ENCODE peak calls at places on chromosomes 7 and 10, in four cellular contexts. One of them, this sample, is unnamed.

GRCh38 chr7:3688842-3689241 is 387.8 kb downstream of the SDK1 start:
- DNase-seq in HCT116: no peak
- DNase-seq in MM.1S: no peak
- DNase-seq in GM23248: no peak
- DNase-seq in this sample: no peak

GRCh38 chr10:88979153-88979562 is 11.4 kb upstream of the FAS start:
- DNase-seq in HCT116: no peak
- DNase-seq in MM.1S: no peak
- DNase-seq in GM23248: peak; percentile 95
- DNase-seq in this sample: no peak

GRCh38 chr10:440127-440526 is 249.3 kb downstream of the DIP2C start:
- DNase-seq in HCT116: no peak
- DNase-seq in MM.1S: no peak
- DNase-seq in GM23248: no peak
- DNase-seq in this sample: no peak

GRCh38 chr7:130865408-130866236 is 131.6 kb upstream of the KLF14 start:
- DNase-seq in HCT116: no peak
- DNase-seq in MM.1S: peak; percentile 42
- DNase-seq in GM23248: peak; percentile 61
- DNase-seq in this sample: peak; percentile 55

GRCh38 chr7:100546868-100547800 is 8.1 kb downstream of the AGFG2 start:
- DNase-seq in HCT116: no peak
- DNase-seq in MM.1S: no peak
- DNase-seq in GM23248: no peak
- DNase-seq in this sample: no peak

GRCh38 chr10:44978570-44979280 is at the start of gene DEPP1:
- DNase-seq in HCT116: peak; percentile 90
- DNase-seq in MM.1S: peak; percentile 87
- DNase-seq in GM23248: peak; percentile 88
- DNase-seq in this sample: peak; percentile 98

GRCh38 chr10:62788861-62789467 is 15.6 kb upstream of the ADO start:
- DNase-seq in HCT116: no peak
- DNase-seq in MM.1S: no peak
- DNase-seq in GM23248: peak; percentile 26
- DNase-seq in this sample: no peak

GRCh38 chr10:119125942-119126341 is 22.0 kb downstream of the DENND10 start:
- DNase-seq in HCT116: no peak
- DNase-seq in MM.1S: no peak
- DNase-seq in GM23248: no peak
- DNase-seq in this sample: no peak

GRCh38 chr7:148911626-148912025 is 27.5 kb upstream of the EZH2 start:
- DNase-seq in HCT116: peak; percentile 15
- DNase-seq in MM.1S: no peak
- DNase-seq in GM23248: no peak
- DNase-seq in this sample: no peak

DNA sequence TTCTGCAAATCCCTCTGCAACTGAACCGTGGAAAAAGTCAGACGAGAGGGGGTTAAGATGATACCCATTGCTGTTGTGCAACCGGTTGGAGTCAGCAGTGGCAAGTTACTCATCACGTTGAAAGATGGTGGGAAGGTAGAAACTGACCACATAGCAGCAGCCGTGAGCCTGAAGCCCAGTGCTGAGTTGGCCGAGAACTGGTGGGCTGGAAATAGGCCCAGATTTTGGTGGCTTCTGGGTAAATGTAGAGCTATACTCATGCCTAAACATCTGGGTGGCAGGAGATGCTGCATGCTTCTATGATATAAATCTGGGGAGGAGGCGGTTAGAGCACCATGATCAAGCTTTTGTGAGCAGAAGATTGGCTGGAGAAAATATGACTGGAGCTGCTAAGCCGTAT is 78.6 kb downstream of the ARL5B start:
- DNase-seq in HCT116: no peak
- DNase-seq in MM.1S: no peak
- DNase-seq in GM23248: peak; percentile 97
- DNase-seq in this sample: peak; percentile 87
- TF ChIP-seq EZH2phosphoT487 in HCT116: no peak
- TF ChIP-seq EZH2phosphoT487 in MM.1S: no peak
- TF ChIP-seq EZH2phosphoT487 in GM23248: no peak
- TF ChIP-seq EZH2phosphoT487 in this sample: no peak

DNA sequence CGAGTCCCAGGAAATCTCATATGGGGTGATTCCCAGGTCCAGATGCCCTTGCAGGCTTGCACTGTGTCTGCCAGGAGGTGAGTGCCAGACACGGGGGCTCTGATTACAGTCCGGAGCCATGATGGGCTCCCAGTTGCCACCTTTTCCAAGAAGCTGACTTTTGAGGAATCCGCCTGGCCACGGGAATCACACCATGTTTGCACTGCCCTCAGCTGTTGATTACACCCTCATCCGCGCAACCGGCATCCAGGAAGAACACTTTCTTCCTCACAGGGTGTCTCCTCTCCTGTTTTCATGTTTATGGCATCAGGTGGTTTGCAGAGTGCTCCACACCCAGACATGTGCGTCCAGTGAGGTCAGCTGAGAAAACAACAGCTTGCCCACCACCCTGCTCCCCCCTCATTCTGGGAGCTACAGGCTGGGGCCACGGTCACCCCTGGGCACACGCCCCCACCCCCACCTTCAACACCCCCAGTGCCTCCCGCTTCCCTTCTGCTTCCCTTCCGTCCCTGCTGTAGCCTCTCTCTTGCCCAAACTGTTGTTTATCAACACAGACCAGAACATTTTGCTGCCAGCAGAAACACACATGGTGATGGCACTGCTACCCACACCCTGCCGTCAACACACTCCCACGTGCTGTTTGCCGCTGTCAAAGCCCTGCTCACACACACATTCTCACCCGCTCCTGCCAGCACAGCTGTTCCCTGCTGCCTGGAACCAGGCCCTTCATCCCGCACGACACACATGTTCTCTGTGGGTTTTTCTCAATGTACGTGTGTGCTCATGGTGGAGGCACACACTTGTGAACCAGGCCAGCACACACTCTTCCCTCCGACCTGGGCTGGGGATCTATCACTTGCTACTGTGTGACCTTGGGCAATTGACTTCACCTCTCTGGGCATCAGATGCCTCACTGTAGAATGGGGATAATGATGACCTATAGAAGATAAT is 35.8 kb downstream of the DDIT4 start:
- DNase-seq in HCT116: no peak
- DNase-seq in MM.1S: peak; percentile 3
- DNase-seq in GM23248: peak; percentile 71
- DNase-seq in this sample: no peak
- H3K9ac ChIP-seq in HCT116: peak overlapping the region; percentile 22
- H3K9ac ChIP-seq in MM.1S: no peak overlapping the region
- H3K9ac ChIP-seq in GM23248: peak overlapping the region; percentile 12
- H3K9ac ChIP-seq in this sample: no peak overlapping the region

GRCh38 chr10:15562116-15562515 is 157.6 kb downstream of the ITGA8 start:
- DNase-seq in HCT116: no peak
- DNase-seq in MM.1S: no peak
- DNase-seq in GM23248: no peak
- DNase-seq in this sample: no peak
- TF ChIP-seq EZH2phosphoT487 in HCT116: no peak
- TF ChIP-seq EZH2phosphoT487 in MM.1S: no peak
- TF ChIP-seq EZH2phosphoT487 in GM23248: no peak
- TF ChIP-seq EZH2phosphoT487 in this sample: no peak

DNA sequence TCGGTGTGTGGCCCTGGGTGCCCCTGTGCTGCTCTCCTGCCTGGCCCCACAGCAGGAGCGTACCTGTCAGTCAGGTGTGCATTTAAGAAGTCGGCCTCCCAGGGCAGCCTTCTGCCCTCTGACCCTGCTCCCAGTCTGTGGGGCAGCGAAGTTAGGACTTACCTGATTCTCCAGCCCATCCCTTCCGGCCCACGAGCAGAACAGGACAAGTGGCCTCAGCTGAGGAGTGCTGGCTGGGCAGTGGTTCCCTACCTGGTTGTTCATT is 24.7 kb downstream of the CTBP2 start:
- DNase-seq in HCT116: no peak
- DNase-seq in MM.1S: no peak
- DNase-seq in GM23248: no peak
- DNase-seq in this sample: no peak
- H3K9ac ChIP-seq in HCT116: no peak overlapping the region
- H3K9ac ChIP-seq in MM.1S: no peak overlapping the region
- H3K9ac ChIP-seq in GM23248: no peak overlapping the region
- H3K9ac ChIP-seq in this sample: no peak overlapping the region

GRCh38 chr7:31875424-31875823 is 188.4 kb downstream of the PPP1R17 start:
- DNase-seq in HCT116: no peak
- DNase-seq in MM.1S: no peak
- DNase-seq in GM23248: peak; percentile 52
- DNase-seq in this sample: peak; percentile 26
- TF ChIP-seq EZH2phosphoT487 in HCT116: no peak
- TF ChIP-seq EZH2phosphoT487 in MM.1S: no peak
- TF ChIP-seq EZH2phosphoT487 in GM23248: no peak
- TF ChIP-seq EZH2phosphoT487 in this sample: no peak

GRCh38 chr7:44309271-44310091 is 15.9 kb downstream of the CAMK2B start:
- DNase-seq in HCT116: no peak
- DNase-seq in MM.1S: peak; percentile 53
- DNase-seq in GM23248: peak; percentile 88
- DNase-seq in this sample: peak; percentile 11
- H3K9ac ChIP-seq in HCT116: no peak overlapping the region
- H3K9ac ChIP-seq in MM.1S: peak overlapping the region; percentile 50
- H3K9ac ChIP-seq in GM23248: peak overlapping the region; percentile 78
- H3K9ac ChIP-seq in this sample: no peak overlapping the region

GRCh38 chr7:46215987-46216567 is 295.0 kb upstream of the IGFBP3 start:
- DNase-seq in HCT116: no peak
- DNase-seq in MM.1S: no peak
- DNase-seq in GM23248: no peak
- DNase-seq in this sample: no peak
- TF ChIP-seq EZH2phosphoT487 in HCT116: no peak
- TF ChIP-seq EZH2phosphoT487 in MM.1S: no peak
- TF ChIP-seq EZH2phosphoT487 in GM23248: no peak
- TF ChIP-seq EZH2phosphoT487 in this sample: no peak

GRCh38 chr10:21924511-21924910 is 79.0 kb downstream of the DNAJC1 start:
- DNase-seq in HCT116: no peak
- DNase-seq in MM.1S: no peak
- DNase-seq in GM23248: no peak
- DNase-seq in this sample: no peak

GRCh38 chr10:21919906-21920305 is 83.6 kb downstream of the DNAJC1 start:
- DNase-seq in HCT116: no peak
- DNase-seq in MM.1S: no peak
- DNase-seq in GM23248: no peak
- DNase-seq in this sample: no peak

GRCh38 chr10:21920633-21921032 is 82.9 kb downstream of the DNAJC1 start:
- DNase-seq in HCT116: no peak
- DNase-seq in MM.1S: no peak
- DNase-seq in GM23248: no peak
- DNase-seq in this sample: peak; percentile 9

DNA sequence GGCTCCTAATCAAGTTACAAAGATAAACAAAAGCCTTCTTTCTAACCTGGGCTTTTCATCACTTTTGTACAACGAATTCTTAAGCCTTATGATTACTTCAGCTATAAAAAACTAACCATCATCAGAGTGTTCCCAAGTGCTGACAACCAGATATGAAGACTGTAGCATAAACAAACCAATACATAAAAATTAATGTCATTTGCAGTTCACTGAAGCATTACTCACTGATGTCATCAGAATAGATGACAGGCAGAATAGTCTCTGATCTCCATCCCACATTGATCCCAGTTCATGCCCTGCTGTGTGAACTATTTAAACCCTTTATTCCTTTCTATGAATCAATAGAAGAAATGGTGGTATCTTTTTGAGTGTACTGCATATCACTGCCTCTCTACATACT is 84.4 kb downstream of the DNAJC1 start:
- DNase-seq in HCT116: no peak
- DNase-seq in MM.1S: no peak
- DNase-seq in GM23248: no peak
- DNase-seq in this sample: no peak
- H3K9ac ChIP-seq in HCT116: no peak overlapping the region
- H3K9ac ChIP-seq in MM.1S: no peak overlapping the region
- H3K9ac ChIP-seq in GM23248: no peak overlapping the region
- H3K9ac ChIP-seq in this sample: no peak overlapping the region

GRCh38 chr7:1174881-1175596 is 15.0 kb upstream of the ZFAND2A start:
- DNase-seq in HCT116: no peak
- DNase-seq in MM.1S: no peak
- DNase-seq in GM23248: no peak
- DNase-seq in this sample: no peak

GRCh38 chr7:1172666-1173523 is 12.9 kb upstream of the ZFAND2A start:
- DNase-seq in HCT116: no peak
- DNase-seq in MM.1S: no peak
- DNase-seq in GM23248: no peak
- DNase-seq in this sample: no peak

GRCh38 chr7:1175597-1175966 is 15.6 kb upstream of the ZFAND2A start:
- DNase-seq in HCT116: no peak
- DNase-seq in MM.1S: no peak
- DNase-seq in GM23248: no peak
- DNase-seq in this sample: no peak

GRCh38 chr7:1175967-1176851 is 16.2 kb upstream of the ZFAND2A start:
- DNase-seq in HCT116: peak; percentile 56
- DNase-seq in MM.1S: peak; percentile 64
- DNase-seq in GM23248: peak; percentile 81
- DNase-seq in this sample: peak; percentile 88

DNA sequence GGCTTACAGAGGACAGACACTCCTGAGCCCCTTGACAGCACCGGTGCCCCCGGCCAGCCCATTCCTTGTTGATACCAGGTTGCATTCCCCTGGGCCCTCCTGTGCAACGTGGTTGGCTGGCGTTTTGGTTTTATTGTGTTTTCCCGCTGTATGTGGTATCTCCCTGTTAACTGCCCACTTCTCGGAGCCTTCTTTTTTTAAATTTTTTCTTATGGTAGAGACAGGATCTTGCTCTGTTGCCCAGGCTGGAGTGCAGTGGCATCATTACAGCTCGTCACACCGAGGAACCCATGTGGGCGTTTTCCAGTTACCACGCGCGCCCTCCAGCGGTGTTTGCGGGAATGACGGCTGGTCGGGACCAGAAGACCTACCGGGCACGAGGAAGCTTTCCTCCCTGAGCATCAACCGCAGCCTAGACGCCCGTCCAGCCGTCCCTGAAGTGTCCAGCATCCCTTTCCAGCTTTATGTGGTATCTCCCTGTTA is 16.9 kb upstream of the ZFAND2A start:
- DNase-seq in HCT116: peak; percentile 72
- DNase-seq in MM.1S: peak; percentile 76
- DNase-seq in GM23248: peak; percentile 71
- DNase-seq in this sample: peak; percentile 86
- TF ChIP-seq EZH2phosphoT487 in HCT116: no peak
- TF ChIP-seq EZH2phosphoT487 in MM.1S: no peak
- TF ChIP-seq EZH2phosphoT487 in GM23248: no peak
- TF ChIP-seq EZH2phosphoT487 in this sample: no peak